ENCODE peak calls at places on chromosomes 2 and 18, in seven cellular contexts. G is right cardiac atrium; J is GM12865; L is activated naive CD4-positive, alpha-beta T cell treated with anti-CD3 and anti-CD28 coated beads, Interleukin-2, amount 10 ng/mL, durations not matched to agents 7 days and 5 days; Y is left ventricle myocardium superior; N is iris pigment epithelial cell; I is AG04450. B is an unnamed sample.

GRCh38 chr2:44793322-44793870 is 148.1 kb upstream of the SIX3 start:
- DNase-seq in G (no peak), J (peak), L (peak), Y (no peak), N (peak), I (no peak), B (no peak)

GRCh38 chr2:162587653-162588052 is 243.7 kb downstream of the GCA start:
- DNase-seq in G (no peak), J (no peak), L (no peak), Y (no peak), N (no peak), I (no peak), B (no peak)

GRCh38 chr2:11398710-11399109 is 54.3 kb upstream of the ROCK2 start:
- DNase-seq in G (peak), J (no peak), L (no peak), Y (peak), N (no peak), I (no peak), B (no peak)

GRCh38 chr2:200252661-200253067 is 53.8 kb upstream of the SPATS2L start:
- DNase-seq in G (peak), J (no peak), L (no peak), Y (no peak), N (peak), I (peak), B (no peak)

GRCh38 chr2:8628179-8628869 is 53.5 kb upstream of the ID2 start:
- DNase-seq in G (no peak), J (no peak), L (no peak), Y (no peak), N (no peak), I (no peak), B (no peak)

GRCh38 chr2:30443081-30443480 is 4.0 kb upstream of the LCLAT1 start:
- DNase-seq in G (no peak), J (no peak), L (no peak), Y (no peak), N (no peak), I (no peak), B (no peak)

GRCh38 chr2:45771251-45771650 is 119.8 kb downstream of the PRKCE start:
- DNase-seq in G (peak), J (no peak), L (no peak), Y (peak), N (peak), I (no peak), B (peak)

GRCh38 chr2:71326968-71327367 is 4.6 kb upstream of the ZNF638 start:
- DNase-seq in G (no peak), J (no peak), L (no peak), Y (no peak), N (no peak), I (no peak), B (no peak)

GRCh38 chr2:75290600-75291140 is 91.3 kb upstream of the TACR1 start:
- DNase-seq in G (no peak), J (no peak), L (no peak), Y (no peak), N (no peak), I (no peak), B (no peak)

GRCh38 chr2:217988014-217988839 is 14.6 kb downstream of the TNS1 start:
- DNase-seq in G (peak), J (peak), L (peak), Y (peak), N (peak), I (no peak), B (peak)

GRCh38 chr2:63853527-63854310 is 12.0 kb downstream of the UGP2 start:
- DNase-seq in G (no peak), J (no peak), L (no peak), Y (no peak), N (peak), I (no peak), B (no peak)

GRCh38 chr18:31506024-31506742 is 8.2 kb downstream of the DSG2 start:
- DNase-seq in G (no peak), J (no peak), L (no peak), Y (no peak), N (peak), I (no peak), B (no peak)

GRCh38 chr2:118310878-118311442 is 222.7 kb downstream of the INSIG2 start:
- DNase-seq in G (no peak), J (no peak), L (no peak), Y (no peak), N (no peak), I (no peak), B (no peak)

GRCh38 chr2:9799729-9800632 is 43.3 kb upstream of the TAF1B start:
- DNase-seq in G (peak), J (peak), L (peak), Y (peak), N (peak), I (peak), B (peak)

GRCh38 chr18:51622676-51623075 is 425.2 kb upstream of the MEX3C start:
- DNase-seq in G (no peak), J (no peak), L (no peak), Y (no peak), N (no peak), I (no peak), B (no peak)

GRCh38 chr2:73828389-73828817 is 358 bp upstream of the STAMBP start:
- DNase-seq in G (no peak), J (no peak), L (no peak), Y (no peak), N (no peak), I (no peak), B (no peak)

GRCh38 chr2:42141687-42142475 is 27.3 kb upstream of the EML4 start:
- DNase-seq in G (peak), J (no peak), L (peak), Y (peak), N (peak), I (peak), B (no peak)

GRCh38 chr2:22897428-22897827 is 487.6 kb upstream of the KLHL29 start:
- DNase-seq in G (no peak), J (no peak), L (no peak), Y (no peak), N (no peak), I (no peak), B (no peak)

GRCh38 chr2:60550151-60550983 is 3.1 kb downstream of the BCL11A start:
- DNase-seq in G (peak), J (peak), L (peak), Y (peak), N (peak), I (peak), B (peak)

GRCh38 chr2:64462940-64463339 is 9.0 kb downstream of the LGALSL start:
- DNase-seq in G (no peak), J (no peak), L (no peak), Y (no peak), N (peak), I (no peak), B (no peak)

GRCh38 chr2:20209373-20210109 is 15.4 kb downstream of the SDC1 start:
- DNase-seq in G (no peak), J (no peak), L (no peak), Y (no peak), N (no peak), I (no peak), B (no peak)

GRCh38 chr2:122203523-122203922 is 448.1 kb downstream of the TSN start:
- DNase-seq in G (no peak), J (no peak), L (no peak), Y (no peak), N (peak), I (no peak), B (no peak)

GRCh38 chr18:66749030-66749429 is 145.1 kb upstream of the CDH19 start:
- DNase-seq in G (no peak), J (no peak), L (no peak), Y (no peak), N (peak), I (no peak), B (no peak)

GRCh38 chr18:48929212-48929612 is 21.6 kb downstream of the SMAD7 start:
- DNase-seq in G (no peak), J (no peak), L (no peak), Y (no peak), N (no peak), I (no peak), B (no peak)

GRCh38 chr2:154623819-154624218 is 74.7 kb upstream of the KCNJ3 start:
- DNase-seq in G (no peak), J (peak), L (no peak), Y (no peak), N (peak), I (no peak), B (peak)

GRCh38 chr2:50126845-50127244 is 905.1 kb downstream of the NRXN1 start:
- DNase-seq in G (no peak), J (no peak), L (no peak), Y (no peak), N (no peak), I (no peak), B (no peak)

GRCh38 chr2:96264656-96265348 is 995 bp downstream of the TMEM127 start:
- DNase-seq in G (no peak), J (peak), L (peak), Y (peak), N (peak), I (no peak), B (peak)

GRCh38 chr2:17171446-17172049 is 346.7 kb downstream of the RAD51AP2 start:
- DNase-seq in G (no peak), J (peak), L (no peak), Y (peak), N (peak), I (no peak), B (peak)

GRCh38 chr18:34626404-34627137 is 83.5 kb upstream of the DTNA start:
- DNase-seq in G (no peak), J (no peak), L (no peak), Y (no peak), N (peak), I (no peak), B (no peak)

GRCh38 chr2:98387478-98387877 is 41.2 kb downstream of the CNGA3 start:
- DNase-seq in G (no peak), J (no peak), L (no peak), Y (no peak), N (no peak), I (no peak), B (no peak)

GRCh38 chr2:85413592-85414421 is 3.6 kb upstream of the CAPG start:
- DNase-seq in G (peak), J (no peak), L (peak), Y (peak), N (peak), I (no peak), B (no peak)

GRCh38 chr2:8452979-8453903 is 228.6 kb upstream of the ID2 start:
- DNase-seq in G (no peak), J (no peak), L (no peak), Y (no peak), N (no peak), I (no peak), B (no peak)

GRCh38 chr2:77434880-77435279 is 87.3 kb downstream of the LRRTM4 start:
- DNase-seq in G (no peak), J (no peak), L (no peak), Y (no peak), N (no peak), I (no peak), B (no peak)

GRCh38 chr18:9506046-9506792 is 30.9 kb downstream of the RALBP1 start:
- DNase-seq in G (no peak), J (peak), L (no peak), Y (no peak), N (peak), I (no peak), B (no peak)

GRCh38 chr2:31138037-31138962 is at the start of gene GALNT14:
- DNase-seq in G (peak), J (peak), L (peak), Y (peak), N (peak), I (no peak), B (peak)

GRCh38 chr18:79750980-79751571 is 46.7 kb upstream of the KCNG2 start:
- DNase-seq in G (no peak), J (no peak), L (no peak), Y (no peak), N (no peak), I (no peak), B (no peak)

B was measured in neural crest cell.